ENCODE peak calls at places on chromosomes 16 and 17, in eight cellular contexts. One of them, this sample, is unnamed. For H3K9me3, the result is how much of the 10 kb centered on the place peaks cover.

GRCh38 chr17:2347805-2348685 is 10.7 kb downstream of the SGSM2 start:
- DNase-seq in thoracic aorta: no peak
- DNase-seq in right cardiac atrium: no peak
- DNase-seq in heart left ventricle: no peak
- DNase-seq in IMR-90: peak
- DNase-seq in upper lobe of left lung: peak
- DNase-seq in aorta: no peak
- DNase-seq in mucosa of descending colon: peak
- DNase-seq in this sample: no peak

GRCh38 chr17:44928950-44929720 is 13.8 kb upstream of the GFAP start:
- DNase-seq in thoracic aorta: no peak
- DNase-seq in right cardiac atrium: no peak
- DNase-seq in heart left ventricle: no peak
- DNase-seq in IMR-90: no peak
- DNase-seq in upper lobe of left lung: no peak
- DNase-seq in aorta: peak
- DNase-seq in mucosa of descending colon: peak
- DNase-seq in this sample: no peak

GRCh38 chr16:17227278-17227677 is 243.5 kb downstream of the XYLT1 start:
- DNase-seq in thoracic aorta: no peak
- DNase-seq in right cardiac atrium: no peak
- DNase-seq in heart left ventricle: no peak
- DNase-seq in IMR-90: no peak
- DNase-seq in upper lobe of left lung: no peak
- DNase-seq in aorta: no peak
- DNase-seq in mucosa of descending colon: no peak
- DNase-seq in this sample: no peak

GRCh38 chr16:23826528-23827244 is 9.1 kb upstream of the PRKCB start:
- DNase-seq in thoracic aorta: no peak
- DNase-seq in right cardiac atrium: no peak
- DNase-seq in heart left ventricle: no peak
- DNase-seq in IMR-90: no peak
- DNase-seq in upper lobe of left lung: peak
- DNase-seq in aorta: no peak
- DNase-seq in mucosa of descending colon: no peak
- DNase-seq in this sample: no peak

GRCh38 chr17:44380767-44381166 is 8.7 kb downstream of the ITGA2B start:
- DNase-seq in thoracic aorta: no peak
- DNase-seq in right cardiac atrium: no peak
- DNase-seq in heart left ventricle: no peak
- DNase-seq in IMR-90: no peak
- DNase-seq in upper lobe of left lung: no peak
- DNase-seq in aorta: peak
- DNase-seq in mucosa of descending colon: no peak
- DNase-seq in this sample: no peak

GRCh38 chr17:66964930-66965800 is 658 bp downstream of the CACNG4 start:
- DNase-seq in thoracic aorta: no peak
- DNase-seq in right cardiac atrium: no peak
- DNase-seq in heart left ventricle: no peak
- DNase-seq in IMR-90: no peak
- DNase-seq in upper lobe of left lung: no peak
- DNase-seq in aorta: no peak
- DNase-seq in mucosa of descending colon: peak
- DNase-seq in this sample: no peak

GRCh38 chr17:70040336-70040735 is 34.7 kb upstream of the KCNJ16 start:
- DNase-seq in thoracic aorta: no peak
- DNase-seq in right cardiac atrium: no peak
- DNase-seq in heart left ventricle: no peak
- DNase-seq in IMR-90: peak
- DNase-seq in upper lobe of left lung: no peak
- DNase-seq in aorta: no peak
- DNase-seq in mucosa of descending colon: no peak
- DNase-seq in this sample: no peak

GRCh38 chr17:50426814-50427787 is 1.1 kb downstream of the ACSF2 start:
- DNase-seq in thoracic aorta: no peak
- DNase-seq in right cardiac atrium: peak
- DNase-seq in heart left ventricle: no peak
- DNase-seq in IMR-90: peak
- DNase-seq in upper lobe of left lung: peak
- DNase-seq in aorta: no peak
- DNase-seq in mucosa of descending colon: peak
- DNase-seq in this sample: no peak

GRCh38 chr17:21282850-21283249 is 1.7 kb upstream of the MAP2K3 start:
- DNase-seq in thoracic aorta: no peak
- DNase-seq in right cardiac atrium: no peak
- DNase-seq in heart left ventricle: no peak
- DNase-seq in IMR-90: no peak
- DNase-seq in upper lobe of left lung: peak
- DNase-seq in aorta: no peak
- DNase-seq in mucosa of descending colon: no peak
- DNase-seq in this sample: no peak

GRCh38 chr17:27496501-27496943 is 40.3 kb downstream of the KSR1 start:
- DNase-seq in thoracic aorta: no peak
- DNase-seq in right cardiac atrium: no peak
- DNase-seq in heart left ventricle: no peak
- DNase-seq in IMR-90: no peak
- DNase-seq in upper lobe of left lung: peak
- DNase-seq in aorta: peak
- DNase-seq in mucosa of descending colon: no peak
- DNase-seq in this sample: no peak

GRCh38 chr16:55501549-55502322 is 7.1 kb upstream of the LPCAT2 start:
- DNase-seq in thoracic aorta: no peak
- DNase-seq in right cardiac atrium: no peak
- DNase-seq in heart left ventricle: no peak
- DNase-seq in IMR-90: no peak
- DNase-seq in upper lobe of left lung: no peak
- DNase-seq in aorta: no peak
- DNase-seq in mucosa of descending colon: no peak
- DNase-seq in this sample: no peak

GRCh38 chr16:50311891-50312501 is 45.6 kb downstream of the ADCY7 start:
- DNase-seq in thoracic aorta: no peak
- DNase-seq in right cardiac atrium: no peak
- DNase-seq in heart left ventricle: no peak
- DNase-seq in IMR-90: no peak
- DNase-seq in upper lobe of left lung: peak
- DNase-seq in aorta: peak
- DNase-seq in mucosa of descending colon: no peak
- DNase-seq in this sample: no peak

GRCh38 chr16:15425861-15426260 is 8.5 kb upstream of the BMERB1 start:
- DNase-seq in thoracic aorta: no peak
- DNase-seq in right cardiac atrium: no peak
- DNase-seq in heart left ventricle: no peak
- DNase-seq in IMR-90: no peak
- DNase-seq in upper lobe of left lung: no peak
- DNase-seq in aorta: no peak
- DNase-seq in mucosa of descending colon: no peak
- DNase-seq in this sample: no peak

GRCh38 chr16:50213939-50214519 is 52.3 kb upstream of the ADCY7 start:
- DNase-seq in thoracic aorta: no peak
- DNase-seq in right cardiac atrium: no peak
- DNase-seq in heart left ventricle: no peak
- DNase-seq in IMR-90: peak
- DNase-seq in upper lobe of left lung: no peak
- DNase-seq in aorta: no peak
- DNase-seq in mucosa of descending colon: no peak
- DNase-seq in this sample: no peak

GRCh38 chr17:39674702-39675389 is 6.6 kb downstream of the PNMT start:
- DNase-seq in thoracic aorta: no peak
- DNase-seq in right cardiac atrium: peak
- DNase-seq in heart left ventricle: peak
- DNase-seq in IMR-90: no peak
- DNase-seq in upper lobe of left lung: peak
- DNase-seq in aorta: peak
- DNase-seq in mucosa of descending colon: peak
- DNase-seq in this sample: no peak

GRCh38 chr16:81784042-81784785 is 5.1 kb downstream of the PLCG2 start:
- DNase-seq in thoracic aorta: no peak
- DNase-seq in right cardiac atrium: no peak
- DNase-seq in heart left ventricle: no peak
- DNase-seq in IMR-90: no peak
- DNase-seq in upper lobe of left lung: no peak
- DNase-seq in aorta: no peak
- DNase-seq in mucosa of descending colon: no peak
- DNase-seq in this sample: no peak

GRCh38 chr16:56353054-56353921 is 72.1 kb downstream of the AMFR start:
- DNase-seq in thoracic aorta: no peak
- DNase-seq in right cardiac atrium: no peak
- DNase-seq in heart left ventricle: peak
- DNase-seq in IMR-90: no peak
- DNase-seq in upper lobe of left lung: peak
- DNase-seq in aorta: peak
- DNase-seq in mucosa of descending colon: peak
- DNase-seq in this sample: no peak

GRCh38 chr16:12426122-12426521 is 377.6 kb downstream of the CPPED1 start:
- DNase-seq in thoracic aorta: no peak
- DNase-seq in right cardiac atrium: no peak
- DNase-seq in heart left ventricle: no peak
- DNase-seq in IMR-90: peak
- DNase-seq in upper lobe of left lung: no peak
- DNase-seq in aorta: no peak
- DNase-seq in mucosa of descending colon: no peak
- DNase-seq in this sample: no peak

GRCh38 chr16:9528680-9529079 is 437.2 kb downstream of the HAPSTR1 start:
- DNase-seq in thoracic aorta: no peak
- DNase-seq in right cardiac atrium: no peak
- DNase-seq in heart left ventricle: no peak
- DNase-seq in IMR-90: no peak
- DNase-seq in upper lobe of left lung: peak
- DNase-seq in aorta: no peak
- DNase-seq in mucosa of descending colon: no peak
- DNase-seq in this sample: no peak

GRCh38 chr17:82280537-82280936 is 7.0 kb upstream of the CSNK1D start:
- DNase-seq in thoracic aorta: no peak
- DNase-seq in right cardiac atrium: no peak
- DNase-seq in heart left ventricle: no peak
- DNase-seq in IMR-90: no peak
- DNase-seq in upper lobe of left lung: no peak
- DNase-seq in aorta: no peak
- DNase-seq in mucosa of descending colon: no peak
- DNase-seq in this sample: no peak

GRCh38 chr16:6967796-6968195 is 364.8 kb upstream of the RBFOX1 start:
- DNase-seq in thoracic aorta: no peak
- DNase-seq in right cardiac atrium: no peak
- DNase-seq in heart left ventricle: no peak
- DNase-seq in IMR-90: no peak
- DNase-seq in upper lobe of left lung: no peak
- DNase-seq in aorta: no peak
- DNase-seq in mucosa of descending colon: no peak
- DNase-seq in this sample: no peak

GRCh38 chr17:2030779-2031163 is 818 bp downstream of the DPH1 start:
- DNase-seq in thoracic aorta: no peak
- DNase-seq in right cardiac atrium: peak
- DNase-seq in heart left ventricle: no peak
- DNase-seq in IMR-90: no peak
- DNase-seq in upper lobe of left lung: no peak
- DNase-seq in aorta: no peak
- DNase-seq in mucosa of descending colon: no peak
- DNase-seq in this sample: no peak

GRCh38 chr17:64003526-64004121 is 5.5 kb downstream of the PRR29 start:
- DNase-seq in thoracic aorta: no peak
- DNase-seq in right cardiac atrium: no peak
- DNase-seq in heart left ventricle: no peak
- DNase-seq in IMR-90: no peak
- DNase-seq in upper lobe of left lung: no peak
- DNase-seq in aorta: peak
- DNase-seq in mucosa of descending colon: no peak
- DNase-seq in this sample: no peak

GRCh38 chr17:17691468-17692263 is 10.4 kb downstream of the RAI1 start:
- DNase-seq in thoracic aorta: no peak
- DNase-seq in right cardiac atrium: no peak
- DNase-seq in heart left ventricle: no peak
- DNase-seq in IMR-90: no peak
- DNase-seq in upper lobe of left lung: peak
- DNase-seq in aorta: no peak
- DNase-seq in mucosa of descending colon: no peak
- DNase-seq in this sample: no peak
- H3K4me3 ChIP-seq in thoracic aorta: no peak
- H3K4me3 ChIP-seq in right cardiac atrium: no peak
- H3K4me3 ChIP-seq in heart left ventricle: no peak
- H3K4me3 ChIP-seq in IMR-90: no peak
- H3K4me3 ChIP-seq in upper lobe of left lung: no peak
- H3K4me3 ChIP-seq in aorta: no peak
- H3K4me3 ChIP-seq in mucosa of descending colon: no peak
- H3K4me3 ChIP-seq in this sample: no peak

GRCh38 chr16:4683255-4684029 is 9.9 kb upstream of the NUDT16L1 start:
- DNase-seq in thoracic aorta: no peak
- DNase-seq in right cardiac atrium: no peak
- DNase-seq in heart left ventricle: no peak
- DNase-seq in IMR-90: no peak
- DNase-seq in upper lobe of left lung: no peak
- DNase-seq in aorta: no peak
- DNase-seq in mucosa of descending colon: no peak
- DNase-seq in this sample: no peak
- H3K9me3 ChIP-seq in thoracic aorta: under half
- H3K9me3 ChIP-seq in right cardiac atrium: under half
- H3K9me3 ChIP-seq in heart left ventricle: under half
- H3K9me3 ChIP-seq in IMR-90: under half
- H3K9me3 ChIP-seq in upper lobe of left lung: under half
- H3K9me3 ChIP-seq in aorta: under half
- H3K9me3 ChIP-seq in mucosa of descending colon: under half
- H3K9me3 ChIP-seq in this sample: under half

DNA sequence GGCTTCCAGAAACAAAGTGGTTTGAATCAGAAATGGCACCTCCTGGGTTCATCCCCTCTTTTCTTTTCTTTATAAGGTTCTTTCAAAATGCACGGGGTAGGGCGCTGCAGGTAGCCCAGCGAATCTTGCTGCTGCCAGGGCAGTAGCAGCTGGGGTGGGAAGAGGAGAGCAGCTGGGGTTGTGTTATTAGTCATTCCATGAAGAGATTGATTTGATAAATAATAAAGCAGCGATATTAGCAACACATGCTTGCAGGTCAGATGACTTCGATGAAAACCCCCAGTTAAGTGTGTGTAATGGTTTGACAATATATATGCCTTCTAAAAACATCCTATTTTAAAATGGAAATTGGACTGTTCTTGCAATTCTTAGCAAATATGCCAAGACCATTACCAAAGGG is 200.7 kb downstream of the CCDC182 start:
- DNase-seq in thoracic aorta: no peak
- DNase-seq in right cardiac atrium: no peak
- DNase-seq in heart left ventricle: no peak
- DNase-seq in IMR-90: no peak
- DNase-seq in upper lobe of left lung: no peak
- DNase-seq in aorta: no peak
- DNase-seq in mucosa of descending colon: no peak
- DNase-seq in this sample: no peak
- H3K4me3 ChIP-seq in thoracic aorta: no peak
- H3K4me3 ChIP-seq in right cardiac atrium: no peak
- H3K4me3 ChIP-seq in heart left ventricle: no peak
- H3K4me3 ChIP-seq in IMR-90: no peak
- H3K4me3 ChIP-seq in upper lobe of left lung: no peak
- H3K4me3 ChIP-seq in aorta: no peak
- H3K4me3 ChIP-seq in mucosa of descending colon: no peak
- H3K4me3 ChIP-seq in this sample: no peak

GRCh38 chr16:78919852-78920251 is 680.7 kb downstream of the MAF start:
- DNase-seq in thoracic aorta: no peak
- DNase-seq in right cardiac atrium: no peak
- DNase-seq in heart left ventricle: no peak
- DNase-seq in IMR-90: no peak
- DNase-seq in upper lobe of left lung: no peak
- DNase-seq in aorta: no peak
- DNase-seq in mucosa of descending colon: no peak
- DNase-seq in this sample: no peak
- H3K9me3 ChIP-seq in thoracic aorta: under half
- H3K9me3 ChIP-seq in right cardiac atrium: under half
- H3K9me3 ChIP-seq in heart left ventricle: under half
- H3K9me3 ChIP-seq in IMR-90: under half
- H3K9me3 ChIP-seq in upper lobe of left lung: under half
- H3K9me3 ChIP-seq in aorta: under half
- H3K9me3 ChIP-seq in mucosa of descending colon: under half
- H3K9me3 ChIP-seq in this sample: under half

This sample was measured in effector memory CD4-positive, alpha-beta T cell.